ENCODE peak calls at places on chromosomes 16 and 17, in eight cellular contexts. A, J, R, W, E, Z, C and B are unnamed samples. For H3K27me3, the result is how much of the 10 kb centered on the place peaks cover.

GRCh38 chr16:81513204-81514040 is 68.8 kb downstream of the CMIP start:
- DNase-seq in A (no peak), J (no peak), R (no peak), W (peak), E (peak), Z (no peak), C (peak), B (no peak)

GRCh38 chr17:66469088-66469442 is 166.7 kb downstream of the PRKCA start:
- DNase-seq in A (no peak), J (no peak), R (no peak), W (no peak), E (no peak), Z (no peak), C (no peak), B (no peak)

GRCh38 chr16:83247767-83248372 is 559.9 kb upstream of the HSBP1 start:
- DNase-seq in A (no peak), J (no peak), R (no peak), W (no peak), E (no peak), Z (no peak), C (no peak), B (no peak)

GRCh38 chr17:51147641-51148040 is 5.7 kb upstream of the NME1 start:
- DNase-seq in A (no peak), J (no peak), R (no peak), W (peak), E (no peak), Z (no peak), C (no peak), B (no peak)

GRCh38 chr17:68231536-68231935 is 16.3 kb upstream of the AMZ2 start:
- DNase-seq in A (no peak), J (no peak), R (no peak), W (no peak), E (no peak), Z (no peak), C (no peak), B (no peak)

GRCh38 chr17:77462101-77462500 is 321.3 kb downstream of the SEC14L1 start:
- DNase-seq in A (no peak), J (no peak), R (no peak), W (peak), E (no peak), Z (no peak), C (no peak), B (no peak)

GRCh38 chr16:13359835-13360234 is 458.4 kb downstream of the SHISA9 start:
- DNase-seq in A (no peak), J (no peak), R (no peak), W (no peak), E (no peak), Z (no peak), C (no peak), B (no peak)

GRCh38 chr17:38416840-38417209 is 11.4 kb upstream of the ARHGAP23 start:
- DNase-seq in A (no peak), J (no peak), R (no peak), W (no peak), E (no peak), Z (no peak), C (no peak), B (no peak)

GRCh38 chr16:1487395-1488053 is 1.2 kb downstream of the PTX4 start:
- DNase-seq in A (no peak), J (no peak), R (no peak), W (no peak), E (no peak), Z (no peak), C (peak), B (no peak)

GRCh38 chr16:83137326-83137770 is 510.6 kb downstream of the CDH13 start:
- DNase-seq in A (peak), J (no peak), R (peak), W (peak), E (no peak), Z (peak), C (no peak), B (peak)

GRCh38 chr16:29789775-29790182 is 772 bp upstream of the KIF22 start:
- DNase-seq in A (no peak), J (no peak), R (no peak), W (no peak), E (peak), Z (no peak), C (no peak), B (no peak)

GRCh38 chr17:27389542-27390140 is 66.6 kb upstream of the KSR1 start:
- DNase-seq in A (no peak), J (no peak), R (no peak), W (no peak), E (no peak), Z (no peak), C (no peak), B (no peak)

GRCh38 chr16:14658063-14658462 is 25.3 kb downstream of the BFAR start:
- DNase-seq in A (no peak), J (no peak), R (no peak), W (no peak), E (no peak), Z (no peak), C (no peak), B (no peak)

GRCh38 chr16:309476-309875 is 26.5 kb downstream of the PDIA2 start:
- DNase-seq in A (no peak), J (no peak), R (no peak), W (no peak), E (no peak), Z (no peak), C (no peak), B (no peak)

GRCh38 chr16:70157105-70157476 is 16.5 kb upstream of the CLEC18C start:
- DNase-seq in A (no peak), J (peak), R (no peak), W (no peak), E (no peak), Z (peak), C (no peak), B (no peak)

GRCh38 chr17:74132354-74132753 is 71.1 kb upstream of the RPL38 start:
- DNase-seq in A (no peak), J (no peak), R (no peak), W (no peak), E (no peak), Z (no peak), C (no peak), B (no peak)

GRCh38 chr16:30949655-30950515 is 1.0 kb downstream of the ORAI3 start:
- DNase-seq in A (peak), J (peak), R (peak), W (peak), E (peak), Z (peak), C (peak), B (no peak)

GRCh38 chr17:77235370-77236080 is 94.8 kb downstream of the SEC14L1 start:
- DNase-seq in A (peak), J (no peak), R (peak), W (peak), E (peak), Z (no peak), C (peak), B (peak)

GRCh38 chr16:89044394-89045180 is 49.1 kb upstream of the ACSF3 start:
- DNase-seq in A (no peak), J (no peak), R (no peak), W (no peak), E (no peak), Z (no peak), C (peak), B (no peak)

GRCh38 chr16:87968541-87968940 is 17.3 kb downstream of the BANP start:
- DNase-seq in A (peak), J (no peak), R (peak), W (no peak), E (no peak), Z (no peak), C (no peak), B (peak)

GRCh38 chr17:40962059-40962561 is 4.6 kb downstream of the KRT39 start:
- DNase-seq in A (no peak), J (no peak), R (no peak), W (no peak), E (no peak), Z (no peak), C (no peak), B (no peak)

GRCh38 chr17:82049106-82049505 is 2.5 kb downstream of the RFNG start:
- DNase-seq in A (no peak), J (no peak), R (no peak), W (no peak), E (no peak), Z (no peak), C (no peak), B (no peak)

GRCh38 chr17:57051886-57052342 is 33.1 kb upstream of the AKAP1 start:
- DNase-seq in A (no peak), J (no peak), R (no peak), W (no peak), E (no peak), Z (peak), C (no peak), B (no peak)

GRCh38 chr17:17781591-17782424 is 55.0 kb downstream of the SREBF1 start:
- DNase-seq in A (no peak), J (no peak), R (peak), W (peak), E (peak), Z (peak), C (peak), B (no peak)

GRCh38 chr17:12438212-12438611 is 227.5 kb upstream of the MYOCD start:
- DNase-seq in A (no peak), J (no peak), R (no peak), W (no peak), E (no peak), Z (no peak), C (no peak), B (no peak)

GRCh38 chr16:22633280-22633679 is 122.6 kb downstream of the NPIPB5 start:
- DNase-seq in A (no peak), J (no peak), R (no peak), W (no peak), E (no peak), Z (no peak), C (no peak), B (no peak)

GRCh38 chr16:89544113-89544512 is 16.4 kb upstream of the RPL13 start:
- DNase-seq in A (no peak), J (no peak), R (no peak), W (no peak), E (no peak), Z (no peak), C (no peak), B (no peak)

GRCh38 chr16:27067138-27067537 is 411 bp downstream of the C16orf82 start:
- DNase-seq in A (no peak), J (no peak), R (no peak), W (no peak), E (no peak), Z (no peak), C (peak), B (no peak)

GRCh38 chr16:73052441-73053030 is 4.6 kb upstream of the ZFHX3 start:
- DNase-seq in A (no peak), J (no peak), R (no peak), W (no peak), E (no peak), Z (no peak), C (no peak), B (no peak)

GRCh38 chr17:62619413-62620155 is 7.9 kb upstream of the MRC2 start:
- DNase-seq in A (no peak), J (no peak), R (no peak), W (no peak), E (no peak), Z (no peak), C (no peak), B (no peak)

GRCh38 chr16:50400967-50401348 is 32.2 kb upstream of the BRD7 start:
- DNase-seq in A (no peak), J (no peak), R (no peak), W (no peak), E (no peak), Z (no peak), C (no peak), B (no peak)

GRCh38 chr16:30724641-30725464 is 23.4 kb upstream of the PHKG2 start:
- DNase-seq in A (no peak), J (no peak), R (no peak), W (peak), E (no peak), Z (no peak), C (peak), B (no peak)

GRCh38 chr17:82372591-82373452 is 1.3 kb downstream of the UTS2R start:
- DNase-seq in A (no peak), J (no peak), R (no peak), W (no peak), E (no peak), Z (no peak), C (peak), B (no peak)

GRCh38 chr16:9123871-9124270 is 32.4 kb downstream of the HAPSTR1 start:
- DNase-seq in A (no peak), J (no peak), R (no peak), W (peak), E (peak), Z (peak), C (peak), B (no peak)

GRCh38 chr16:9124444-9124843 is 33.0 kb downstream of the HAPSTR1 start:
- DNase-seq in A (no peak), J (no peak), R (no peak), W (no peak), E (no peak), Z (no peak), C (no peak), B (no peak)

GRCh38 chr16:9125658-9126492 is 34.4 kb downstream of the HAPSTR1 start:
- DNase-seq in A (no peak), J (no peak), R (no peak), W (no peak), E (no peak), Z (no peak), C (no peak), B (no peak)

GRCh38 chr16:9126609-9127008 is 35.2 kb downstream of the HAPSTR1 start:
- DNase-seq in A (no peak), J (no peak), R (no peak), W (no peak), E (no peak), Z (no peak), C (no peak), B (no peak)

GRCh38 chr16:9124908-9125584 is 33.6 kb downstream of the HAPSTR1 start:
- DNase-seq in A (no peak), J (no peak), R (no peak), W (no peak), E (no peak), Z (no peak), C (no peak), B (no peak)
- TF ChIP-seq CTCF in A (peak), J (peak), R (no peak), W (no peak), E (no peak), Z (no peak), C (no peak), B (no peak)

GRCh38 chr17:79771276-79771675 is 6.7 kb upstream of the CBX2 start:
- DNase-seq in A (no peak), J (no peak), R (no peak), W (no peak), E (no peak), Z (no peak), C (peak), B (no peak)

GRCh38 chr17:79776378-79777165 is 1.4 kb upstream of the CBX2 start:
- DNase-seq in A (no peak), J (no peak), R (no peak), W (no peak), E (no peak), Z (no peak), C (no peak), B (no peak)

GRCh38 chr17:79777166-79777843 is 643 bp upstream of the CBX2 start:
- DNase-seq in A (no peak), J (peak), R (peak), W (peak), E (peak), Z (no peak), C (peak), B (no peak)

GRCh38 chr17:79775635-79776034 is 2.3 kb upstream of the CBX2 start:
- DNase-seq in A (no peak), J (no peak), R (no peak), W (no peak), E (no peak), Z (no peak), C (no peak), B (no peak)

GRCh38 chr17:79774561-79774975 is 3.4 kb upstream of the CBX2 start:
- DNase-seq in A (no peak), J (no peak), R (no peak), W (no peak), E (no peak), Z (no peak), C (peak), B (no peak)
- H3K27me3 ChIP-seq in A (under half), J (under half), R (under half), W (half or more), E (under half), Z (under half), C (under half), B (half or more)

DNA sequence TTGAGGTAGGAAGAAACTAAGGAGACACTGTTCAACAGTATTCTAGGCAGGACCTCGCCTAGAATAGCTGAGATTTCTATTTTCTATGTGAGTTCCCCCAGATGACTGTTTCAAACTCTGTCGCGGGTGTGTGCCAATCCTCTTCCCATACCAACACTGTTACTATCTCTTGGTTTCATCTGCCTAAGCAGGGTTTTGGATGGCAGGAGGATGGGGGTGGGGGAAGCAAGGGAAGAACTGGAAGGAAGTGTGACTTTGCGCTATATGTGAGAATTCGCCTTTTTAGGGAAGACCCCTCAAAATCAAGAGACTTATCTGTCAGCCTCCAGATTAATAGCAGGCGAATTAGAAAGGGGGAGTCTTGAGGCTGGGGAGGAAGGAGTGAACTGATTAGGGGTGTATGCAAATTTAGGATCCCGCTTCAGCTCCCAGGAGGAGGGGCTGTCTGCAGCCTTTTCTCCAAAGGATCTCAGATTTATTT is 521 bp upstream of the G6PC3 start:
- DNase-seq in A (no peak), J (no peak), R (no peak), W (peak), E (no peak), Z (no peak), C (peak), B (no peak)
- TF ChIP-seq CTCF in A (no peak), J (no peak), R (no peak), W (no peak), E (no peak), Z (no peak), C (no peak), B (no peak)

DNA sequence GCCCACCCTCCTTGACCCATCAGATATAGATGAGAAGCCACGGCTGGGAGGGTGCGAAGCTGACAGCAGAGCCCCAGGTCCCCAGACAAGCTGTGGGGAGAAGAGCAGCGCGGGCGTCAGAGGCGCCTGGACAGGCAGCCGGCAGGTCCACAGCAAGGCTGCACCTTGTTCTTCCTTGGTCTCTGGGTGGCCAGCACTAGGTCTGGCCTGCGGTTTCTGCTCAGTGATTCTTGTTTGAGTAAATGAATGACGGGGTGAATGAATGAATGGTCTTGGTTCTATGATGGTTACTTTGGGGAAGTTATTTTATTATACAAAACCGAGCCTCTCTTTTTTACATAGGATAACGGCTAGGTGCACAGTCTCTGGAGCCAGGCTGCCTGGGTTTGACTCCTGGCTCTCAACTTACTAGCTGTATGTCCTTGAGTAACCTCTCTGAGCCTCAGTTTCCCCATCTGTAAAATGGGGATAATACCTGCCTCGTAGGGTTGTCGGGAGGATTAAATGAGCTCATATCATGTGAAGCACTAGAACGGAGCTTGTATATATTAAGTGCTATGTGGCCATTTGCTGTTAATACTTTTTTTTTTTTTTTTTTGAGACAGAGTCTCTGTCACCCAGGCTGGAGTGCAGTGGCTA is 86.1 kb downstream of the RAB11FIP4 start:
- DNase-seq in A (no peak), J (no peak), R (no peak), W (no peak), E (no peak), Z (no peak), C (peak), B (no peak)
- H3K27me3 ChIP-seq in A (under half), J (under half), R (under half), W (under half), E (under half), Z (under half), C (under half), B (half or more)

GRCh38 chr17:34375598-34375997 is 12.6 kb upstream of the CCL1 start:
- DNase-seq in A (no peak), J (no peak), R (no peak), W (no peak), E (no peak), Z (no peak), C (no peak), B (no peak)

GRCh38 chr17:34377078-34377823 is 14.2 kb upstream of the CCL1 start:
- DNase-seq in A (no peak), J (no peak), R (no peak), W (no peak), E (no peak), Z (no peak), C (no peak), B (no peak)

GRCh38 chr17:34382586-34383224 is 19.7 kb upstream of the CCL1 start:
- DNase-seq in A (no peak), J (no peak), R (no peak), W (no peak), E (no peak), Z (no peak), C (no peak), B (no peak)

GRCh38 chr17:34379876-34380275 is 16.8 kb upstream of the CCL1 start:
- DNase-seq in A (no peak), J (no peak), R (no peak), W (no peak), E (no peak), Z (no peak), C (no peak), B (no peak)

DNA sequence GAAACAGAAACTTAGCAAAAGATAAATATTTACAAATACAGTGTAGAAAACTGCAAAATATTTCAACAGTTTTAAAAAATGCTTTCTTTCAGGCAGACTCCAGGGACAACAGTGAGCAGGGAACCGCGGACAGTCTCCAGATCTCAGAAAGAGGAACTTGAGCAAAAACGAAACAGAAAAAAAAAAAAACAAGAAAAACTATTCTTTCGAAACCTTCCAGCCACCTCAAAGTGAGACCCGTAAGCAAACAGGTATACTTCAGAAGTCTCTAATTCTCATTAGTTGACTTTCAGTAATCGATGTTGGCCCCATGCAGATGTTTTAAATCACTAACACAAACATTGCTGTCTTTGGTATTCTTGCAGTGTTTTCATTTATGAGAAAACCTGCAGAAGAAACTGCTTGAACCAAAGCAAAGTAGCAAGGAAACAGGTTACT is 15.7 kb upstream of the CCL1 start:
- DNase-seq in A (no peak), J (no peak), R (no peak), W (peak), E (no peak), Z (no peak), C (no peak), B (no peak)
- TF ChIP-seq CTCF in A (no peak), J (no peak), R (no peak), W (no peak), E (no peak), Z (no peak), C (no peak), B (peak)

GRCh38 chr17:35218901-35219300 is 24.0 kb upstream of the SLFN5 start:
- DNase-seq in A (no peak), J (no peak), R (no peak), W (no peak), E (no peak), Z (no peak), C (no peak), B (no peak)

GRCh38 chr17:35227546-35227945 is 15.3 kb upstream of the SLFN5 start:
- DNase-seq in A (no peak), J (no peak), R (no peak), W (no peak), E (no peak), Z (no peak), C (no peak), B (no peak)

GRCh38 chr17:35222452-35222851 is 20.4 kb upstream of the SLFN5 start:
- DNase-seq in A (no peak), J (no peak), R (no peak), W (no peak), E (no peak), Z (no peak), C (no peak), B (no peak)

DNA sequence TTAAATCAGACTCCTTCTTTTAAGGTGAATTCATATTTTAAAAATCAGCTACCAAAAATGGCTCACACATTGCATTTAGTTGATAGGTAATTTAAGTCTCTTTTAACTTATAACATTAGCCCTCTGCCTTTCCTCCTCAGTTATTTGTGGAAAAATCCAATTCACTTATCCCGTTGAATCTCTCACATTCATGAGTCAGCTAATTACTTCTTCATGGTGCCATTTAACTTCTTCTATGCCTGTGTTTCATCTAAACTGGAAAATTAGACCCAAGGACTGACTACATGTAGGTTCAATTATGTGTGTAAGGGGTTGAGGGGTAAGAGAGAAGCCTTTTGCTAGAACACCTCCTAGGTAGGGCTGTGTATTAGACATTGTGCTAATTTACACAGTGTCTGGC is 18.4 kb upstream of the SLFN5 start:
- DNase-seq in A (no peak), J (no peak), R (no peak), W (no peak), E (no peak), Z (no peak), C (no peak), B (no peak)
- H3K27me3 ChIP-seq in A (under half), J (under half), R (under half), W (under half), E (under half), Z (under half), C (under half), B (under half)